ENCODE peak calls at places on chromosome 12, in ten cellular contexts. W is esophagus muscularis mucosa; D is left lung; U is IMR-90; G is OCI-LY7; R is esophagus squamous epithelium; A is HCT116; N is cardiac muscle cell; L is CD4-positive, alpha-beta memory T cell; M is CD8-positive, alpha-beta memory T cell. H is an unnamed sample.

GRCh38 chr12:106245767-106246166 is 2.1 kb downstream of the CKAP4 start:
- DNase-seq in W (no peak), D (peak; percentile 83), U (peak; percentile 54), G (no peak), R (no peak), A (peak; percentile 79), N (peak; percentile 88), L (no peak), M (no peak), H (peak; percentile 32)

GRCh38 chr12:64526859-64527258 is 74.9 kb downstream of the TBK1 start:
- DNase-seq in W (no peak), D (no peak), U (no peak), G (no peak), R (no peak), A (no peak), N (no peak), L (no peak), M (no peak), H (no peak)

GRCh38 chr12:71281425-71281824 is 123.6 kb upstream of the TSPAN8 start:
- DNase-seq in W (no peak), D (no peak), U (no peak), G (no peak), R (no peak), A (no peak), N (no peak), L (no peak), M (no peak), H (no peak)

GRCh38 chr12:26239127-26239500 is 43.7 kb downstream of the SSPN start:
- DNase-seq in W (no peak), D (no peak), U (peak; percentile 14), G (no peak), R (no peak), A (no peak), N (no peak), L (no peak), M (no peak), H (no peak)

GRCh38 chr12:30806989-30807694 is 52.4 kb upstream of the CAPRIN2 start:
- DNase-seq in W (peak; percentile 64), D (no peak), U (peak; percentile 76), G (peak; percentile 63), R (no peak), A (peak; percentile 51), N (peak; percentile 90), L (peak; percentile 44), M (no peak), H (no peak)

GRCh38 chr12:44245932-44246331 is 410.1 kb downstream of the TMEM117 start:
- DNase-seq in W (no peak), D (no peak), U (no peak), G (no peak), R (no peak), A (no peak), N (no peak), L (no peak), M (no peak), H (no peak)

GRCh38 chr12:62846506-62846905 is 88.4 kb downstream of the PPM1H start:
- DNase-seq in W (no peak), D (no peak), U (peak; percentile 60), G (no peak), R (no peak), A (no peak), N (no peak), L (no peak), M (no peak), H (no peak)

GRCh38 chr12:5467941-5468340 is 36.0 kb downstream of the NTF3 start:
- DNase-seq in W (no peak), D (no peak), U (peak; percentile 73), G (no peak), R (no peak), A (no peak), N (no peak), L (no peak), M (no peak), H (no peak)

GRCh38 chr12:104670439-104671406 is 214.0 kb downstream of the CHST11 start:
- DNase-seq in W (no peak), D (peak; percentile 80), U (no peak), G (no peak), R (no peak), A (peak; percentile 16), N (no peak), L (no peak), M (no peak), H (no peak)

GRCh38 chr12:121711925-121712461 is 559 bp upstream of the TMEM120B start:
- DNase-seq in W (no peak), D (peak; percentile 81), U (no peak), G (peak; percentile 48), R (no peak), A (no peak), N (peak; percentile 24), L (peak; percentile 48), M (peak; percentile 50), H (no peak)

GRCh38 chr12:131608740-131609665 is 101.9 kb upstream of the SFSWAP start:
- DNase-seq in W (peak; percentile 94), D (peak; percentile 90), U (peak; percentile 7), G (peak; percentile 50), R (no peak), A (peak; percentile 43), N (peak; percentile 62), L (peak; percentile 45), M (peak; percentile 70), H (peak; percentile 74)

GRCh38 chr12:103561174-103561573 is 25.9 kb upstream of the STAB2 start:
- DNase-seq in W (peak; percentile 81), D (no peak), U (no peak), G (no peak), R (no peak), A (no peak), N (peak; percentile 33), L (no peak), M (no peak), H (no peak)

GRCh38 chr12:79274571-79275064 is 410.0 kb downstream of the SYT1 start:
- DNase-seq in W (no peak), D (peak; percentile 37), U (no peak), G (no peak), R (no peak), A (no peak), N (no peak), L (no peak), M (no peak), H (no peak)

DNA sequence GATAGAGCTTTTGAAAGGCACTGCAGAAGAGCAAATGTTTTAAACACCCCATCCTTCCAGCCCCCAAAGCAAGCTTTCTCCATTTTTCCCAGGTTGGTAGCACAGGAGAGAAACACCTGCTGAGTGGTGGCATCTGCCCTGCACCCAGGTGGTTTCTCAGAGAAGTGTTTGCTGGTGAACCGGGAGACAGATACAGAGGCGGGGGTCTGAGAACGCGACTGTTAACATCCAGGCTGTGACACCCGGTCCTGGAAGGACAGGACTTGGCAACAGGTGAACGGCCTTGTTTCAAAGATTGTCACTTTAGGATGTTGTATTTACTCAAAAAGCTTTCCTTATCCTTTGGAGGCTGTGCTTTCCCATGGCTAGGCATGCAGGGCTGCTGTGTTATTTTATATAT is 18.5 kb downstream of the MMAB start:
- DNase-seq in W (no peak), D (no peak), U (no peak), G (no peak), R (no peak), A (no peak), N (no peak), L (no peak), M (no peak), H (no peak)
- H3K4me3 ChIP-seq in W (no peak overlapping the region), D (no peak overlapping the region), U (no peak overlapping the region), G (no peak overlapping the region), R (no peak overlapping the region), A (no peak overlapping the region), N (no peak overlapping the region), L (no peak overlapping the region), M (no peak overlapping the region), H (no peak overlapping the region)

GRCh38 chr12:32106153-32106516 is 512 bp upstream of the BICD1 start:
- DNase-seq in W (no peak), D (no peak), U (no peak), G (no peak), R (no peak), A (no peak), N (no peak), L (peak; percentile 4), M (no peak), H (no peak)

GRCh38 chr12:32107376-32108267 is 975 bp downstream of the BICD1 start:
- DNase-seq in W (no peak), D (no peak), U (peak; percentile 80), G (peak; percentile 33), R (no peak), A (peak; percentile 16), N (peak; percentile 67), L (peak; percentile 12), M (no peak), H (peak; percentile 24)

GRCh38 chr12:32108829-32109228 is 2.2 kb downstream of the BICD1 start:
- DNase-seq in W (no peak), D (no peak), U (no peak), G (peak; percentile 53), R (no peak), A (no peak), N (no peak), L (no peak), M (no peak), H (no peak)

GRCh38 chr12:32104572-32105355 is 1.9 kb upstream of the BICD1 start:
- DNase-seq in W (no peak), D (no peak), U (no peak), G (no peak), R (no peak), A (no peak), N (no peak), L (no peak), M (no peak), H (no peak)

GRCh38 chr12:32106517-32107366 is at the start of gene BICD1:
- DNase-seq in W (peak; percentile 95), D (peak; percentile 96), U (peak; percentile 87), G (peak; percentile 84), R (peak; percentile 16), A (peak; percentile 56), N (peak; percentile 95), L (peak; percentile 66), M (peak; percentile 76), H (peak; percentile 80)
- H3K4me1 ChIP-seq in W (peaks cover 33% of the 10 kb centered on the region), D (peaks cover 29% of the 10 kb centered on the region), U (peaks cover 4% of the 10 kb centered on the region), G (peaks cover 25% of the 10 kb centered on the region), R (peaks cover 26% of the 10 kb centered on the region), A (peaks cover 22% of the 10 kb centered on the region), N (peaks cover 15% of the 10 kb centered on the region), L (peaks cover 33% of the 10 kb centered on the region), M (peaks cover 21% of the 10 kb centered on the region), H (no peaks in the 10 kb centered on the region)

GRCh38 chr12:56682323-56682722 is 5.8 kb downstream of the PTGES3 start:
- DNase-seq in W (no peak), D (no peak), U (no peak), G (no peak), R (no peak), A (no peak), N (no peak), L (no peak), M (no peak), H (no peak)
- H3K4me3 ChIP-seq in W (no peak overlapping the region), D (no peak overlapping the region), U (no peak overlapping the region), G (no peak overlapping the region), R (no peak overlapping the region), A (no peak overlapping the region), N (no peak overlapping the region), L (no peak overlapping the region), M (no peak overlapping the region), H (no peak overlapping the region)

DNA sequence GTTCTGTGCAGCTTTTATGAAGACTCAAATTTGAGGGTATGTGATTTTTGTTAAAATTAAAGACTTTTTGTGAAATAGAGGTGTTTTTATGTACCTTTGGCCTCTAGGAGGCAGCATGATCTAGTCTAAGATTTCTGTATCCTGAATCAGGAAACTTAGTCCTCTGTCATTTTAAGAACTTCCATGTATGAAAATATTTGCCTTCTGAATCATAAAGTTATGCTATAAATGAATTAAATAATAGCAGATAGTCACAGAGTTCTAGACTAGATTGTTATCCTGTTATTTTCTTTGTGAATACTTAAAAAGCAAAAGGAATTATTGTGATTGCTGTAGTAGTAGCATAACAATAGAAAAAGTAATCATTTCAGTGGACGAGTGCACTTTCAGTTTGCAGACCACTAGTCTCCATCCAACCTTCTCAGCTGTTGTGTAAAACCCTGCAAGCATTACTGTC is 56.3 kb downstream of the FGD4 start:
- DNase-seq in W (no peak), D (no peak), U (peak; percentile 82), G (peak; percentile 91), R (no peak), A (peak; percentile 45), N (peak; percentile 86), L (peak; percentile 17), M (no peak), H (no peak)
- H3K4me1 ChIP-seq in W (peaks cover 27% of the 10 kb centered on the region), D (peaks cover 51% of the 10 kb centered on the region), U (peaks cover 4% of the 10 kb centered on the region), G (peaks cover 24% of the 10 kb centered on the region), R (peaks cover 55% of the 10 kb centered on the region), A (peaks cover 33% of the 10 kb centered on the region), N (no peaks in the 10 kb centered on the region), L (no peaks in the 10 kb centered on the region), M (no peaks in the 10 kb centered on the region), H (no peaks in the 10 kb centered on the region)